ENCODE peak calls at places on chromosomes 7 and 10, in five cellular contexts. One of them, this sample, is unnamed.

GRCh38 chr10:78756604-78757442 is 311.9 kb upstream of the ZMIZ1 start:
- DNase-seq in islet precursor cell: peak; percentile 99
- DNase-seq in retina: peak; percentile 66
- DNase-seq in H7: no peak
- DNase-seq in Kasumi-1: peak; percentile 99
- DNase-seq in this sample: no peak

GRCh38 chr7:68295386-68295785 is 1298.8 kb downstream of the TYW1 start:
- DNase-seq in islet precursor cell: no peak
- DNase-seq in retina: no peak
- DNase-seq in H7: no peak
- DNase-seq in Kasumi-1: no peak
- DNase-seq in this sample: no peak

GRCh38 chr10:61835909-61836232 is 65.6 kb upstream of the ARID5B start:
- DNase-seq in islet precursor cell: no peak
- DNase-seq in retina: no peak
- DNase-seq in H7: no peak
- DNase-seq in Kasumi-1: no peak
- DNase-seq in this sample: no peak

GRCh38 chr10:128421731-128422130 is 295.5 kb upstream of the MKI67 start:
- DNase-seq in islet precursor cell: no peak
- DNase-seq in retina: no peak
- DNase-seq in H7: no peak
- DNase-seq in Kasumi-1: no peak
- DNase-seq in this sample: no peak

GRCh38 chr7:55733584-55733983 is 129.0 kb downstream of the SEPTIN14 start:
- DNase-seq in islet precursor cell: no peak
- DNase-seq in retina: no peak
- DNase-seq in H7: no peak
- DNase-seq in Kasumi-1: no peak
- DNase-seq in this sample: peak; percentile 31

GRCh38 chr7:154769527-154769926 is 233.4 kb downstream of the PAXIP1 start:
- DNase-seq in islet precursor cell: no peak
- DNase-seq in retina: no peak
- DNase-seq in H7: no peak
- DNase-seq in Kasumi-1: no peak
- DNase-seq in this sample: no peak

GRCh38 chr10:84907461-84908010 is 579.1 kb downstream of the CCSER2 start:
- DNase-seq in islet precursor cell: no peak
- DNase-seq in retina: no peak
- DNase-seq in H7: no peak
- DNase-seq in Kasumi-1: no peak
- DNase-seq in this sample: no peak

GRCh38 chr10:103547391-103547946 is 54.0 kb downstream of the NEURL1 start:
- DNase-seq in islet precursor cell: peak; percentile 52
- DNase-seq in retina: no peak
- DNase-seq in H7: peak; percentile 33
- DNase-seq in Kasumi-1: no peak
- DNase-seq in this sample: no peak

GRCh38 chr10:111100198-111100597 is 23.4 kb downstream of the ADRA2A start:
- DNase-seq in islet precursor cell: no peak
- DNase-seq in retina: no peak
- DNase-seq in H7: no peak
- DNase-seq in Kasumi-1: no peak
- DNase-seq in this sample: no peak

GRCh38 chr10:110420401-110421193 is 77.1 kb upstream of the DUSP5 start:
- DNase-seq in islet precursor cell: no peak
- DNase-seq in retina: no peak
- DNase-seq in H7: no peak
- DNase-seq in Kasumi-1: no peak
- DNase-seq in this sample: no peak

GRCh38 chr10:5741276-5741675 is 56.6 kb downstream of the TASOR2 start:
- DNase-seq in islet precursor cell: no peak
- DNase-seq in retina: no peak
- DNase-seq in H7: no peak
- DNase-seq in Kasumi-1: no peak
- DNase-seq in this sample: no peak

This sample was measured in GM23338.